ENCODE peak calls at places on chromosomes 16 and 17, in five cellular contexts. U is sigmoid colon, N is gastrocnemius medialis, C is heart left ventricle, R is A549. T is an unnamed sample.

GRCh38 chr17:50482516-50482915 is 3.9 kb downstream of the RSAD1 start:
- DNase-seq in U (peak; percentile 99), N (peak; percentile 98), C (peak; percentile 97), R (peak; percentile 96), T (peak; percentile 97)

GRCh38 chr17:39191750-39192510 is 5.5 kb downstream of the CACNB1 start:
- DNase-seq in U (no peak), N (peak; percentile 95), C (no peak), R (no peak), T (no peak)

GRCh38 chr16:68382296-68382718 is 66.0 kb downstream of the SMPD3 start:
- DNase-seq in U (no peak), N (no peak), C (no peak), R (peak; percentile 27), T (no peak)

GRCh38 chr17:12673788-12674187 is 8.1 kb downstream of the MYOCD start:
- DNase-seq in U (no peak), N (no peak), C (no peak), R (no peak), T (no peak)

GRCh38 chr17:7982171-7982570 is 20.2 kb upstream of the GUCY2D start:
- DNase-seq in U (peak; percentile 12), N (no peak), C (no peak), R (no peak), T (no peak)

GRCh38 chr17:66002807-66003206 is 189.1 kb downstream of the CEP112 start:
- DNase-seq in U (no peak), N (no peak), C (no peak), R (no peak), T (no peak)

GRCh38 chr16:23410176-23410575 is 42.8 kb downstream of the COG7 start:
- DNase-seq in U (no peak), N (no peak), C (no peak), R (no peak), T (no peak)

GRCh38 chr17:13874817-13875216 is 194.5 kb upstream of the COX10 start:
- DNase-seq in U (no peak), N (no peak), C (no peak), R (no peak), T (no peak)

GRCh38 chr16:51535591-51535990 is 384.5 kb upstream of the SALL1 start:
- DNase-seq in U (no peak), N (no peak), C (no peak), R (no peak), T (no peak)

GRCh38 chr17:61456688-61457225 is 4.5 kb downstream of the TBX4 start:
- DNase-seq in U (peak; percentile 33), N (no peak), C (no peak), R (no peak), T (peak; percentile 26)

GRCh38 chr17:61458491-61459433 is 6.5 kb downstream of the TBX4 start:
- DNase-seq in U (peak; percentile 20), N (no peak), C (no peak), R (no peak), T (peak; percentile 30)

GRCh38 chr17:61457226-61457983 is 5.2 kb downstream of the TBX4 start:
- DNase-seq in U (peak; percentile 56), N (no peak), C (no peak), R (no peak), T (peak; percentile 46)

GRCh38 chr17:61459434-61459809 is 7.2 kb downstream of the TBX4 start:
- DNase-seq in U (no peak), N (no peak), C (no peak), R (no peak), T (no peak)

DNA sequence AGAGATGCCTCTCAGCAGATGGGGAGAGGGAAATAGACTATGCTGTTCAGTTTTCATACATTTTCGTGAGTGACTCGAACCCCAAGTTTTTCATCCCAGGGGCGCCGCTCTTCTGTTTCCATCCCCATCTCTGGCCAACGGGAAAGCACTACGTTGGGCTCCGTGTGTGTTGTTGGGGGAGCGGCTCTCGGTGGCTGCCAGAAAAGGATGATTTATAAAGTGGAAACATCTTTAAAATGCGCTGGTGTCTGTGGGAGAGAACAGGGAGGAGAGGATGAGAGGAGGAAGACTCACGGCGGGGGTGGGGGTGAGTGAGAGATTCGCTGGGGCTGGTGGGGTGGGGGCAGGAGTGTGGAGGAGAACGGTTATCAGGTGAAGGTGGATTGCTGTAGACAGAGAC is 5.8 kb downstream of the TBX4 start:
- DNase-seq in U (peak; percentile 15), N (no peak), C (no peak), R (no peak), T (peak; percentile 36)
- H3K4me3 ChIP-seq in U (peak overlapping the region; percentile 28), N (no peak overlapping the region), C (no peak overlapping the region), R (no peak overlapping the region), T (no peak overlapping the region)

GRCh38 chr16:53084736-53085538 is 30.1 kb downstream of the CHD9 start:
- DNase-seq in U (no peak), N (peak; percentile 28), C (peak; percentile 43), R (no peak), T (no peak)

GRCh38 chr16:53083123-53083522 is 28.3 kb downstream of the CHD9 start:
- DNase-seq in U (no peak), N (no peak), C (no peak), R (peak; percentile 63), T (no peak)

GRCh38 chr16:53084141-53084541 is 29.4 kb downstream of the CHD9 start:
- DNase-seq in U (no peak), N (peak; percentile 36), C (no peak), R (no peak), T (no peak)

GRCh38 chr16:53087101-53087500 is 32.3 kb downstream of the CHD9 start:
- DNase-seq in U (no peak), N (no peak), C (no peak), R (no peak), T (no peak)

DNA sequence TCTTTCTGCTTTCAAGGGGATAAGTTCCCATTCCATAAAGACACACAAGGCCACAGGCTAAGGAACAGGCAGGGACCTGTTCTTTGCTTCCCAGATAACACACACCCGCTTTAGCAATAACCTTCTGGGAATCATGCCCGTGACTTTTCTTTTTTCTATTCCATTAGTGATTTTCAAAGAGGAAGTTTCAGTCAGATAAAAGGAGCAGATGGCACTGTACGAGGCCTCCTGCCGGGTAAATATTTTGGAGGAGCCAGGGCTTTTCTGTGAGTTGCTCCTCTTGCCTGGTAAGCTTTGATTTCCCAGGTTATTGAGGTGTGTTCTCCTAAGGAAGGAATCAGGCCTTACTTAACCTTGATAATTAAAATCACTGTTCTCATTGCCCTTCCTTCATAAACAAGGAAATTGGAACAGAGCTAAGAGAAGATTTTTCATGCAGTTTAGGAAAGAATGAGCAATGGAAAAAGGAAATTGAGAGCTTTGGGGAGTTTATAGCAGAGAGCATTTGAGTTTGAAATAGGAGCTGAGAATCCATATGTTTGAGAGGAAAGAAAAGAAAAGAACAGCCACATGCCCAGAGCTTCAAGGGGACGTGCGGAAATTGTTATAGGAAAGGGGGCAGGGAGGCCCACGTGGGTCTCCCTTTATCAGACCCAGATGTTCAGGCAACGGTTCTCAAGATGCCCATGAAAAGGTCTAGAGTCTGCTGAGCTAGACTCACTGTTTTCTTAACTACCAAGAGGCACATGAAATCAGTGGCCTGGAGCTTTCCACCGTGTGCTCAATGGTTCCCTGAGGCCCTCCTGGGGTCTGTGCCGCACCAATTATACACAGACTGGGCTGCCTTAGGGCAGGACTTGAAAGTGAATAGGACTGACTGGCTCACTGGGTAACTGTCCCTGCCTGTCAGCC is 31.0 kb downstream of the CHD9 start:
- DNase-seq in U (no peak), N (no peak), C (no peak), R (no peak), T (no peak)
- H3K27ac ChIP-seq in U (peak overlapping the region; percentile 78), N (peak overlapping the region; percentile 72), C (peak overlapping the region; percentile 80), R (peak overlapping the region; percentile 42), T (peak overlapping the region; percentile 78)

DNA sequence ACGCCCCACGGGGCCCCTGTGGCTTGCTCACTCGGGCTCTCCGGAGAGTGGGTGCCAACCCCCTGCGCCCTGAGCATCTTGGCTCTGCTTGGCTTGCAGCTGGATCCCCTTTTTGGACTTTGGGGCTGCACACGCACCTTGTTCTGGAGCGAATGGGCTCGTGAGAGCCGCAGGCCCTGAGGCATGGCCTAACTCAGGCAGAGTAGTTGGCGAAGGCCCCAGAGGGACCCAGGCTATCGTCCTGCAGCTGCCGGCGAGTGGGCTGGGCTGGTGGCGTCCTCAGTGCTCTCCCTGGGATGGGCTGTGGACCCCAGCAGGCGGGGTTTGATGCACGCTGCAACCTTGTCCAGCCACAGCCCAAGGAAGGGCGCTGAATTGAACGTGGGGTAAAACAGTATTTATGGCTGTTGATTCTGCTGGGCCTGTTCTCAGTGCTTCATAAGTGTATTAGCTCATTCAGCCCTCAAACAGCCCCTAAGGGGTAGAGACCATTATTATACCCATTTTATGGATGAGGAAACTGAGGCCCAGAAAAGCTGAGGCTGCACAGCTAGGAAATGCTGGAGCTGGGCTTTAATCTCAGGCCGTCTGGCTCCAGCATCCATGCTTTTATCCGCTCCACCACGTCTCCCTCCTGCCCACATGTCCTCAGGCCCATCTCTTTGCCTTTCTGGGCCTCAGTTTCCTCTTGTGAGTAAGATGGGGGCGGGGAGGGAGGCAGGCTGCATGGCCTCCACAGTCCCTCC is 171.2 kb upstream of the CIBAR2 start:
- DNase-seq in U (no peak), N (no peak), C (no peak), R (no peak), T (no peak)
- H3K4me3 ChIP-seq in U (no peak overlapping the region), N (no peak overlapping the region), C (no peak overlapping the region), R (no peak overlapping the region), T (no peak overlapping the region)

GRCh38 chr17:10870651-10871050 is 32.8 kb upstream of the PIRT start:
- DNase-seq in U (no peak), N (no peak), C (no peak), R (no peak), T (no peak)
- H3K27ac ChIP-seq in U (no peak overlapping the region), N (no peak overlapping the region), C (no peak overlapping the region), R (no peak overlapping the region), T (no peak overlapping the region)

DNA sequence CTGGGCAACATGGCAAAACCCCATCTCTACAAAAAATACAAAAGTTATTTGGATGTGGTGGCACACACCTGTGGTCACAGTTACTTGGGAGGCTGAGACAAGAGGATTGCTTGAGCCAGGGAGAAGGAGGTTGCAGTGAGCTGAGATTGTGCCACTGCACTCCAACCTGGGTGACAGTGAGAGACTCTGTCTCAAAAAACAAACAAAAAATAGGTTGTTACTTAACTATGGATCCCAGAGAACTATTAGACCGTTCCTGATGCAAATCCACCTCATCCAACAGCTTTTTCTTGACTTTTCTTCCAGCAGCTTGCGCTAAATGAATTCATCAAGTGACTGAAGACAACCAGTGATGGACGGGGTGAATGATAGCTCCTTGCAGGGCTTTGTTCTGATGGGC is at the start of gene OR2C1:
- DNase-seq in U (no peak), N (no peak), C (no peak), R (no peak), T (no peak)
- H3K4me3 ChIP-seq in U (no peak within 1 kb of the TSS), N (no peak within 1 kb of the TSS), C (no peak within 1 kb of the TSS), R (no peak within 1 kb of the TSS), T (no peak within 1 kb of the TSS)

DNA sequence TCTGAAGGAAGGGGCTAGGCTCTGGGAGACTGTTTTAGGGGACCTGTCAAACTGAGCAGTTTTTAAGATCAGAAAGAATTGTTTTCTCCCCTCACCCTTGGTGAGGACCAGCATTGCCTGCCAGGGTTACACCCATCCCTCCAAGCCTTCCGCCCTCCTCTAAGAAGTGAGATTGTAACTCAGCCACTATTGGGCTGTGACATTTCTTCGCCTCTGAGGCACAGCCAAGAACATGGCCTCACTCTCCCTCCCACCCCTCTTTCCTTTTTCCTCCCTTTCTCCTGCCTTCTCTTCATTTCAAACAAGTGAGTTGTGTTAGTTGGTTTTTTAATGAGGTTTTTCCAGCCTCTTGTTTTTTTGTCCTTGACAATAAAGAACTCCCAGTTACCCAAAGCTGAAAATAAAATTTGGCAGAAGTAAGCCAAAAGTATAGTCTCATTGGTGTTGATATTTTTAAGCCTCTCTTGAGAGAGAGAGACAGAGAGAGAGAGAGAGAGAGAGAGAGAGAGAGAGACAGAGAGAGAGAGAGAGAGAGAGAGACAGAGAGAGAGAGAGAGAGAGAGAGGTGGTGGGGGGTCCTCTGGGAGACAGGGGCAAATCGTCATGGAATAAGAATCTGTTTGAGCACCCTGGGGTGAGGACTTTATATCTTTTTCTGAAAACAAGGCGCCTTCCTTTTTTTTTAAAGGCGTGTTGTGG is 77.2 kb upstream of the TBX2 start:
- DNase-seq in U (no peak), N (no peak), C (no peak), R (no peak), T (no peak)
- H3K27ac ChIP-seq in U (peak overlapping the region; percentile 65), N (peak overlapping the region; percentile 12), C (peak overlapping the region; percentile 63), R (no peak overlapping the region), T (peak overlapping the region; percentile 55)

GRCh38 chr17:56678249-56679144 is 85.0 kb downstream of the NOG start:
- DNase-seq in U (no peak), N (no peak), C (no peak), R (no peak), T (no peak)
- H3K4me3 ChIP-seq in U (peak overlapping the region; percentile 30), N (peak overlapping the region; percentile 56), C (peak overlapping the region; percentile 39), R (no peak overlapping the region), T (peak overlapping the region; percentile 35)